ENCODE peak calls at places on chromosomes 7 and 10, in ten cellular contexts. One of them, this sample, is unnamed.

GRCh38 chr7:99949645-99950228 is 20.3 kb upstream of the GJC3 start:
- DNase-seq in uterus: no peak
- DNase-seq in HL-60: no peak
- DNase-seq in upper lobe of left lung: no peak
- DNase-seq in fibroblast of mammary gland: peak
- DNase-seq in stomach: no peak
- DNase-seq in cardiac fibroblast: peak
- DNase-seq in A549: no peak
- DNase-seq in ovary: no peak
- DNase-seq in sigmoid colon: no peak
- DNase-seq in this sample: peak

GRCh38 chr7:123439186-123439585 is 95.2 kb downstream of the IQUB start:
- DNase-seq in uterus: no peak
- DNase-seq in HL-60: no peak
- DNase-seq in upper lobe of left lung: no peak
- DNase-seq in fibroblast of mammary gland: no peak
- DNase-seq in stomach: no peak
- DNase-seq in cardiac fibroblast: no peak
- DNase-seq in A549: no peak
- DNase-seq in ovary: no peak
- DNase-seq in sigmoid colon: no peak
- DNase-seq in this sample: no peak

GRCh38 chr7:7265057-7265456 is 82.7 kb downstream of the C1GALT1 start:
- DNase-seq in uterus: no peak
- DNase-seq in HL-60: no peak
- DNase-seq in upper lobe of left lung: no peak
- DNase-seq in fibroblast of mammary gland: peak
- DNase-seq in stomach: no peak
- DNase-seq in cardiac fibroblast: peak
- DNase-seq in A549: no peak
- DNase-seq in ovary: no peak
- DNase-seq in sigmoid colon: no peak
- DNase-seq in this sample: peak

GRCh38 chr7:105996860-105997737 is 34.0 kb downstream of the CDHR3 start:
- DNase-seq in uterus: no peak
- DNase-seq in HL-60: no peak
- DNase-seq in upper lobe of left lung: no peak
- DNase-seq in fibroblast of mammary gland: no peak
- DNase-seq in stomach: peak
- DNase-seq in cardiac fibroblast: no peak
- DNase-seq in A549: no peak
- DNase-seq in ovary: no peak
- DNase-seq in sigmoid colon: no peak
- DNase-seq in this sample: no peak

GRCh38 chr10:100896876-100897461 is 15.8 kb upstream of the SLF2 start:
- DNase-seq in uterus: no peak
- DNase-seq in HL-60: no peak
- DNase-seq in upper lobe of left lung: no peak
- DNase-seq in fibroblast of mammary gland: no peak
- DNase-seq in stomach: no peak
- DNase-seq in cardiac fibroblast: no peak
- DNase-seq in A549: no peak
- DNase-seq in ovary: no peak
- DNase-seq in sigmoid colon: no peak
- DNase-seq in this sample: no peak

GRCh38 chr7:131212114-131212513 is 115.6 kb upstream of the MKLN1 start:
- DNase-seq in uterus: no peak
- DNase-seq in HL-60: no peak
- DNase-seq in upper lobe of left lung: no peak
- DNase-seq in fibroblast of mammary gland: peak
- DNase-seq in stomach: no peak
- DNase-seq in cardiac fibroblast: peak
- DNase-seq in A549: no peak
- DNase-seq in ovary: no peak
- DNase-seq in sigmoid colon: no peak
- DNase-seq in this sample: peak

GRCh38 chr10:30750971-30751677 is 121.6 kb upstream of the LYZL2 start:
- DNase-seq in uterus: no peak
- DNase-seq in HL-60: no peak
- DNase-seq in upper lobe of left lung: no peak
- DNase-seq in fibroblast of mammary gland: no peak
- DNase-seq in stomach: no peak
- DNase-seq in cardiac fibroblast: no peak
- DNase-seq in A549: no peak
- DNase-seq in ovary: no peak
- DNase-seq in sigmoid colon: no peak
- DNase-seq in this sample: no peak

GRCh38 chr7:38502289-38502688 is 128.9 kb downstream of the AMPH start:
- DNase-seq in uterus: no peak
- DNase-seq in HL-60: no peak
- DNase-seq in upper lobe of left lung: no peak
- DNase-seq in fibroblast of mammary gland: no peak
- DNase-seq in stomach: no peak
- DNase-seq in cardiac fibroblast: no peak
- DNase-seq in A549: no peak
- DNase-seq in ovary: no peak
- DNase-seq in sigmoid colon: no peak
- DNase-seq in this sample: no peak

GRCh38 chr10:60042959-60043358 is 136.6 kb upstream of the CCDC6 start:
- DNase-seq in uterus: no peak
- DNase-seq in HL-60: no peak
- DNase-seq in upper lobe of left lung: no peak
- DNase-seq in fibroblast of mammary gland: no peak
- DNase-seq in stomach: no peak
- DNase-seq in cardiac fibroblast: no peak
- DNase-seq in A549: no peak
- DNase-seq in ovary: no peak
- DNase-seq in sigmoid colon: no peak
- DNase-seq in this sample: no peak

GRCh38 chr10:113131611-113132330 is 181.7 kb downstream of the TCF7L2 start:
- DNase-seq in uterus: peak
- DNase-seq in HL-60: no peak
- DNase-seq in upper lobe of left lung: no peak
- DNase-seq in fibroblast of mammary gland: peak
- DNase-seq in stomach: no peak
- DNase-seq in cardiac fibroblast: peak
- DNase-seq in A549: no peak
- DNase-seq in ovary: no peak
- DNase-seq in sigmoid colon: no peak
- DNase-seq in this sample: peak

GRCh38 chr10:18340496-18341051 is 200.3 kb downstream of the CACNB2 start:
- DNase-seq in uterus: no peak
- DNase-seq in HL-60: no peak
- DNase-seq in upper lobe of left lung: no peak
- DNase-seq in fibroblast of mammary gland: peak
- DNase-seq in stomach: no peak
- DNase-seq in cardiac fibroblast: peak
- DNase-seq in A549: no peak
- DNase-seq in ovary: no peak
- DNase-seq in sigmoid colon: no peak
- DNase-seq in this sample: peak
- H3K4me3 ChIP-seq in uterus: peak
- H3K4me3 ChIP-seq in HL-60: no peak
- H3K4me3 ChIP-seq in upper lobe of left lung: peak
- H3K4me3 ChIP-seq in fibroblast of mammary gland: peak
- H3K4me3 ChIP-seq in stomach: peak
- H3K4me3 ChIP-seq in cardiac fibroblast: no peak
- H3K4me3 ChIP-seq in A549: no peak
- H3K4me3 ChIP-seq in ovary: peak
- H3K4me3 ChIP-seq in sigmoid colon: peak
- H3K4me3 ChIP-seq in this sample: peak

DNA sequence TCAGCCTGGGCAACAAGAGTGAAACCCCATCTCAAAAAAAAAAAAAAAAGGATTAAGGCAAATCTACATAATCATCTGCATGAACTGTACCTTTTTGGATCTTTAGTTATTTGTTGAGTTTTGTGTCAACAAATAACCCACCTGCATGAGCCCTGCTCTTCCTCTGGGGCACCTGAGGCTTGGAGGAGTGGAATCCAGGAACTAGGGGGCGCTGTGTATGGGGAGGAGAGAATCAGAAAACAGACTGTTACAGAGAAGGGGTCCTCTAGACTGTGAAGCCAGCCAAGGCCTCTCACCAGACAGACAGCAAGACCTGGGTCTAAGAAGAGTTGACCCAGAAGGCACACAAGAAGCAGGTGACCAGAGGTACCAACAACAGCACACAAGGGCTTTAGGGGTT is 682.8 kb upstream of the NRP1 start:
- DNase-seq in uterus: no peak
- DNase-seq in HL-60: no peak
- DNase-seq in upper lobe of left lung: no peak
- DNase-seq in fibroblast of mammary gland: no peak
- DNase-seq in stomach: no peak
- DNase-seq in cardiac fibroblast: no peak
- DNase-seq in A549: no peak
- DNase-seq in ovary: no peak
- DNase-seq in sigmoid colon: no peak
- DNase-seq in this sample: no peak
- TF ChIP-seq CTCF in uterus: no peak
- TF ChIP-seq CTCF in HL-60: no peak
- TF ChIP-seq CTCF in upper lobe of left lung: no peak
- TF ChIP-seq CTCF in fibroblast of mammary gland: no peak
- TF ChIP-seq CTCF in stomach: no peak
- TF ChIP-seq CTCF in cardiac fibroblast: peak
- TF ChIP-seq CTCF in A549: no peak
- TF ChIP-seq CTCF in ovary: no peak
- TF ChIP-seq CTCF in sigmoid colon: no peak
- TF ChIP-seq CTCF in this sample: no peak

GRCh38 chr10:74282853-74283205 is 131.8 kb downstream of the ADK start:
- DNase-seq in uterus: no peak
- DNase-seq in HL-60: no peak
- DNase-seq in upper lobe of left lung: no peak
- DNase-seq in fibroblast of mammary gland: peak
- DNase-seq in stomach: no peak
- DNase-seq in cardiac fibroblast: peak
- DNase-seq in A549: peak
- DNase-seq in ovary: no peak
- DNase-seq in sigmoid colon: no peak
- DNase-seq in this sample: no peak
- H3K4me3 ChIP-seq in uterus: no peak
- H3K4me3 ChIP-seq in HL-60: no peak
- H3K4me3 ChIP-seq in upper lobe of left lung: no peak
- H3K4me3 ChIP-seq in fibroblast of mammary gland: no peak
- H3K4me3 ChIP-seq in stomach: no peak
- H3K4me3 ChIP-seq in cardiac fibroblast: no peak
- H3K4me3 ChIP-seq in A549: no peak
- H3K4me3 ChIP-seq in ovary: no peak
- H3K4me3 ChIP-seq in sigmoid colon: no peak
- H3K4me3 ChIP-seq in this sample: no peak

GRCh38 chr10:31819393-31819820 is 109.2 kb downstream of the ARHGAP12 start:
- DNase-seq in uterus: peak
- DNase-seq in HL-60: no peak
- DNase-seq in upper lobe of left lung: no peak
- DNase-seq in fibroblast of mammary gland: peak
- DNase-seq in stomach: no peak
- DNase-seq in cardiac fibroblast: peak
- DNase-seq in A549: no peak
- DNase-seq in ovary: no peak
- DNase-seq in sigmoid colon: no peak
- DNase-seq in this sample: no peak
- TF ChIP-seq CTCF in uterus: no peak
- TF ChIP-seq CTCF in HL-60: no peak
- TF ChIP-seq CTCF in upper lobe of left lung: no peak
- TF ChIP-seq CTCF in fibroblast of mammary gland: no peak
- TF ChIP-seq CTCF in stomach: no peak
- TF ChIP-seq CTCF in cardiac fibroblast: no peak
- TF ChIP-seq CTCF in A549: no peak
- TF ChIP-seq CTCF in ovary: no peak
- TF ChIP-seq CTCF in sigmoid colon: no peak
- TF ChIP-seq CTCF in this sample: no peak

GRCh38 chr7:832292-832967 is at the start of gene SUN1:
- DNase-seq in uterus: peak
- DNase-seq in HL-60: no peak
- DNase-seq in upper lobe of left lung: no peak
- DNase-seq in fibroblast of mammary gland: peak
- DNase-seq in stomach: no peak
- DNase-seq in cardiac fibroblast: peak
- DNase-seq in A549: peak
- DNase-seq in ovary: no peak
- DNase-seq in sigmoid colon: peak
- DNase-seq in this sample: peak
- H3K4me3 ChIP-seq in uterus: peak
- H3K4me3 ChIP-seq in HL-60: no peak
- H3K4me3 ChIP-seq in upper lobe of left lung: peak
- H3K4me3 ChIP-seq in fibroblast of mammary gland: peak
- H3K4me3 ChIP-seq in stomach: peak
- H3K4me3 ChIP-seq in cardiac fibroblast: no peak
- H3K4me3 ChIP-seq in A549: no peak
- H3K4me3 ChIP-seq in ovary: peak
- H3K4me3 ChIP-seq in sigmoid colon: peak
- H3K4me3 ChIP-seq in this sample: peak

DNA sequence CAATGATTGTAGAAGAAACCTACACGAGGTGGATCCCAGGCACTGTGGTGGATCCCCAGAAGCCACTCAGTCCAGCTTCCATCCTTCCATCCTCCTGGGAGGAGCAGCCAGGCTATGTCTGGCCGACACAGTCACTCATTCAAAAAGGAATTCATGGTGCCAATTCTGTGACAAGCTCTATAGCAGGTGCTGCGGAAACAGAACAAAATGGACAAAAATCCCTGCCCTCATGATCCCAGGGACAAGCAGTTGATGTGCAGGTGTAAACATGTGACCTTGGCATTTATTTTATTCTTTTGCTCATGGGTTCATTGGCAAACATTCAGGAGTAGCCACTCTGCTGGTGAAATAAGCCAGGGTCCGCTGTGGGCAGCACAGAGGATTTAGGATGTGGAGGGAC is 49.2 kb upstream of the FGFR2 start:
- DNase-seq in uterus: no peak
- DNase-seq in HL-60: no peak
- DNase-seq in upper lobe of left lung: no peak
- DNase-seq in fibroblast of mammary gland: no peak
- DNase-seq in stomach: no peak
- DNase-seq in cardiac fibroblast: no peak
- DNase-seq in A549: no peak
- DNase-seq in ovary: no peak
- DNase-seq in sigmoid colon: no peak
- DNase-seq in this sample: no peak
- TF ChIP-seq CTCF in uterus: no peak
- TF ChIP-seq CTCF in HL-60: no peak
- TF ChIP-seq CTCF in upper lobe of left lung: no peak
- TF ChIP-seq CTCF in fibroblast of mammary gland: no peak
- TF ChIP-seq CTCF in stomach: no peak
- TF ChIP-seq CTCF in cardiac fibroblast: no peak
- TF ChIP-seq CTCF in A549: no peak
- TF ChIP-seq CTCF in ovary: no peak
- TF ChIP-seq CTCF in sigmoid colon: no peak
- TF ChIP-seq CTCF in this sample: no peak

This sample was measured in astrocyte of the spinal cord.